ENCODE peak calls at places on chromosome 2, in six cellular contexts. A, C, Y, B, F and P are unnamed samples.
A peak's percentile ranks its signal among the peaks of the same experiment; 100 is the strongest.

GRCh38 chr2:47782557-47783490 is at the start of gene MSH6:
- DNase-seq in A (peak; percentile 82), C (peak; percentile 95), Y (peak; percentile 94), B (peak; percentile 81), F (peak; percentile 93), P (peak; percentile 94)

GRCh38 chr2:239630618-239631286 is 229.9 kb upstream of the HDAC4 start:
- DNase-seq in A (peak; percentile 78), C (no peak), Y (peak; percentile 88), B (no peak), F (peak; percentile 94), P (peak; percentile 31)

GRCh38 chr2:120912101-120912985 is 176.7 kb downstream of the GLI2 start:
- DNase-seq in A (peak; percentile 32), C (no peak), Y (peak; percentile 80), B (peak; percentile 81), F (no peak), P (peak; percentile 39)

GRCh38 chr2:10032746-10033105 is 10.6 kb upstream of the KLF11 start:
- DNase-seq in A (no peak), C (no peak), Y (no peak), B (no peak), F (no peak), P (no peak)

GRCh38 chr2:55843096-55843991 is 80.2 kb downstream of the EFEMP1 start:
- DNase-seq in A (no peak), C (no peak), Y (peak; percentile 82), B (no peak), F (no peak), P (peak; percentile 94)

GRCh38 chr2:66069937-66070716 is 364.8 kb upstream of the MEIS1 start:
- DNase-seq in A (no peak), C (no peak), Y (no peak), B (no peak), F (no peak), P (no peak)

GRCh38 chr2:224584111-224584764 is 925 bp downstream of the CUL3 start:
- DNase-seq in A (peak; percentile 26), C (peak; percentile 59), Y (peak; percentile 49), B (peak; percentile 38), F (peak; percentile 73), P (peak; percentile 31)

GRCh38 chr2:238967031-238967977 is 119.4 kb downstream of the TWIST2 start:
- DNase-seq in A (no peak), C (no peak), Y (no peak), B (no peak), F (peak; percentile 40), P (no peak)

DNA sequence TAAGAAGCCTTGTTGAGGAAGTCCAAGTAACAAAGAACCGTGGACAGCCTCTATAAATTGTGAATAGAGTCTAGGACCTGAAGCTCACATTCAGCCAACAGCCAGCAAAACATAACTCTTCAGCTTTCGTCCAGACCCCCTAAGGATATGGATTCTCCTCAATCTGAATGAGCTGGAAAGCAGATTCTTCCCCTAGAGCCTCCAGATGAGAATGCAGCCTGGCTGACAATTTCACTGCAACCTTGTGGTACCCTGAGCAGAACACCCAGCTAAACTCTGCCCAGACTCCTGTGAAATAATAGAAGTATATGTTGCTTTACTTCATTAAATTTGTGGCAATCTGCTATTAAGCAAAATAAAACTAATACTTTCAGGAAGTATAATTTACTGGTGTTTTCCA is 483.5 kb upstream of the SLC8A1 start:
- DNase-seq in A (no peak), C (no peak), Y (no peak), B (no peak), F (no peak), P (no peak)
- TF ChIP-seq CTCF in A (no peak), C (no peak), Y (no peak), B (no peak), F (no peak), P (peak; percentile 11)

GRCh38 chr2:71691747-71692455 is 238.5 kb downstream of the DYSF start:
- DNase-seq in A (no peak), C (no peak), Y (peak; percentile 22), B (no peak), F (no peak), P (no peak)
- TF ChIP-seq CTCF in A (no peak), C (no peak), Y (no peak), B (no peak), F (no peak), P (no peak)

GRCh38 chr2:6526093-6526824 is 339.4 kb downstream of the CMPK2 start:
- DNase-seq in A (no peak), C (peak; percentile 21), Y (no peak), B (no peak), F (no peak), P (peak; percentile 37)
- TF ChIP-seq CTCF in A (no peak), C (peak; percentile 59), Y (no peak), B (no peak), F (no peak), P (peak; percentile 60)

DNA sequence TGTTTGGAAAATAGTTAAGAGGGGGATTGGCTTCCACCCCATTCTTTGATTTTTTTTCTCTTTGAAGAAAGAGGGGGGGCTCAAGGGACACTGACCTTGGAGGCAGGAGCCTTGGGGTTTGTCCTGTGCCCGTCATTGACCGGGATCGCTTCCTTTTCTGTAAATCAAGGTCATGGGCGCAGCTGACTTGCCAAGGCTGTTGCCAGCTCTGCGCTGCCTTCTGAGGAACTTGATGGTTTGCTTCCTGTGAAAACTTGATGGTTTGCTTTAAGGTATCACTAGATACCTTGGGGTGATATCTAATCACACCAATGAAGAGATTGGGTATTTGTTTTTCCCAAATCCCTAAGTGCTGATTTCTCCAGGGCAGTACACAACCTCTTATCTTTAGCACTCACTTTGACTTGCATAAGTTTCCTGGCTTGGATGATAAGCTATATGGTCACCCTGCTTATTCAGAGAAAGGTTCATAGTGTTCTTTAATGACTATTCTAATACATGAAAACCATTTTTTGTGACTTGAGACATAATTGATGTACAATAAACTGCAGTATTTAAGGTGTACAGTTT is 56.0 kb downstream of the DGKD start:
- DNase-seq in A (no peak), C (no peak), Y (no peak), B (no peak), F (no peak), P (no peak)
- TF ChIP-seq CTCF in A (no peak), C (no peak), Y (no peak), B (no peak), F (no peak), P (no peak)

GRCh38 chr2:118274841-118275510 is 186.7 kb downstream of the INSIG2 start:
- DNase-seq in A (no peak), C (no peak), Y (no peak), B (no peak), F (peak; percentile 3), P (no peak)

GRCh38 chr2:118272391-118272790 is 184.1 kb downstream of the INSIG2 start:
- DNase-seq in A (no peak), C (no peak), Y (no peak), B (no peak), F (peak; percentile 15), P (no peak)

GRCh38 chr2:118279005-118279404 is 190.7 kb downstream of the INSIG2 start:
- DNase-seq in A (no peak), C (no peak), Y (no peak), B (no peak), F (peak; percentile 13), P (peak; percentile 26)

DNA sequence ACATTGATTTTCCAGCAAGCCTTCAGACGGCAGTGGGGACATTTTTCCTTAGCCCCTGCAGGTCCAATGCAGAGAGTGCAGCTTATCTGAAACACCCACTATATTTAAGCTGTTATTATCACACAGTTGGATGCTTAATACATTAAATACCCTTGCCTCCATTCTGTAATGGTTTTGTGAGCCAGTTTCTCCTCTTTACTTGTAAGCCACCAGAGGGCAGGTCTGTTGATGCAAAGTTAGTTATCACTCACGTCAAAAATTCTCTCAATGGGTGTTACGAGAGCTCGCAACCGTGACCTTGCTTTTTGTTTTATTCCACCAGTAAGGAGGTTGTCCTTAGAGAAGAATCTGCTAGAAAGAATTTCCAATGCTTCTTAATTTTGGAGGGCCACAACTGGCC is 189.8 kb downstream of the INSIG2 start:
- DNase-seq in A (no peak), C (no peak), Y (no peak), B (no peak), F (peak; percentile 11), P (no peak)
- TF ChIP-seq CTCF in A (no peak), C (no peak), Y (no peak), B (no peak), F (no peak), P (peak; percentile 20)

DNA sequence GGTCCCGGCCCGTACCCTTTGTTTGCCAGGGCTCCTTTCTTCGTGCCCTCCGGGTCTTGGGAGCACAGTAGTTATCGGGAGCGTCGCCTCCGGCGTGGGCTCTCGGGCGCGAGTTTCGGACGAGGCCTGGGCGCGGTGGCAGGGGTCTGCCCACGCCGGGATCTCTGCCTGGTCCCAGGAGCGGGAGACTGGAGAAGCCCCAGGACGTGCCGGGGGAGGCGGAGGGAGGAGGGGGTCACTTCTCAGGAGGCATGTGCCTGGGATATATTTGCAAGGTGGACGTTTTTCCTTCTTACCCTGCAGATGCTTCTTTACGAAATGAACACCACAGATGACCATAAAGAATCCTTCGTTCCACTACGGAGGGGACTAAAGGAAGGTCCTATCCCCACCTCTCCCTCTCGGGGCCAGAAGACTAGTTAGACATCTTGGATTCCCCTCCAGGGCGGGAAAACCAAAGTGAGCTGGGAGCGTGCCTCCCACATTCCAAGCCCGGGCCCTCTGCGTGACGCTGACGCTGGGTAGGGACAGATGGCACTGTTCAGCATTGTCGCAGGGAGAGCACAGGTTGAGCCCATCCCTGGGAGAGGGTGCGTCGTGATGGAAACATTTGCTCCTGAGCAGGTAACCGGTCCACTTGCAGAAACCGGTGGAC is 483 bp upstream of the FHL2 start:
- DNase-seq in A (peak; percentile 58), C (no peak), Y (no peak), B (no peak), F (peak; percentile 54), P (no peak)
- TF ChIP-seq CTCF in A (no peak), C (peak; percentile 9), Y (no peak), B (no peak), F (no peak), P (peak; percentile 5)

DNA sequence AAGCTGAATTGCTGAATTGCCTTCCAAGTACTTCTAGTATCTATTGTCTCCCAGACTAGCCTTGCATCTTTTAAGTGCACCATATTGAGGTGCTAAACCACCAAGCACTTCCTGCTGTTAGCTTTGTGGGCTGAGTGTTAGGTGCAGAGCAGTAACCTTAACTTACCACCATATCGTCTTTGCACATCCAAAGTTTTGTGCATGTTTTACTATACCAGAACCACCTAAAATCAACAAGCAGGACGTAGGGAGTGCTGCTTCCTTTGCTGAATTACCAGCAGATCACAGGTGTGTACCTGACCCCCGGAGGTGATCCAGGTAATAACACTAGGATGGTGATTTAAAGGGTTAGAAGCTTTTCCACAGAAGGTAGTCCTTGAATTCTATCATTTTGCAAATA is 359.9 kb upstream of the HNRNPA3 start:
- DNase-seq in A (no peak), C (no peak), Y (no peak), B (no peak), F (no peak), P (no peak)
- TF ChIP-seq CTCF in A (no peak), C (no peak), Y (no peak), B (no peak), F (no peak), P (no peak)

GRCh38 chr2:169276045-169276444 is 86.3 kb downstream of the LRP2 start:
- DNase-seq in A (no peak), C (no peak), Y (peak; percentile 4), B (no peak), F (no peak), P (peak; percentile 49)
- TF ChIP-seq CTCF in A (no peak), C (no peak), Y (no peak), B (no peak), F (no peak), P (peak; percentile 61)

GRCh38 chr2:177234267-177234666 is 21.7 kb downstream of the HNRNPA3 start:
- DNase-seq in A (no peak), C (no peak), Y (no peak), B (no peak), F (no peak), P (no peak)
- TF ChIP-seq CTCF in A (no peak), C (no peak), Y (no peak), B (no peak), F (no peak), P (no peak)